ENCODE peak calls at places on chromosome X, in six cellular contexts. V, T, I, Q, F and Y are unnamed samples.

GRCh38 chrX:77009691-77010090 is 437.5 kb upstream of the FGF16 start:
- DNase-seq in V (no peak), T (no peak), I (no peak), Q (no peak), F (no peak), Y (no peak)

GRCh38 chrX:33211356-33212254 is at the start of gene DMD:
- DNase-seq in V (no peak), T (no peak), I (no peak), Q (peak), F (peak), Y (no peak)

GRCh38 chrX:131366387-131366786 is 77.3 kb upstream of the IGSF1 start:
- DNase-seq in V (no peak), T (peak), I (no peak), Q (no peak), F (no peak), Y (no peak)

GRCh38 chrX:17692709-17693346 is 44.5 kb upstream of the SCML1 start:
- DNase-seq in V (no peak), T (no peak), I (peak), Q (no peak), F (peak), Y (no peak)

GRCh38 chrX:25158635-25159034 is 142.9 kb upstream of the ARX start:
- DNase-seq in V (no peak), T (peak), I (no peak), Q (no peak), F (no peak), Y (no peak)

GRCh38 chrX:54921427-54922021 is 900 bp downstream of the TRO start:
- DNase-seq in V (no peak), T (peak), I (peak), Q (no peak), F (peak), Y (no peak)

GRCh38 chrX:121208563-121208962 is 161.2 kb downstream of the GLUD2 start:
- DNase-seq in V (no peak), T (no peak), I (no peak), Q (no peak), F (no peak), Y (no peak)

GRCh38 chrX:29419774-29420553 is 795.4 kb upstream of the MAGEB2 start:
- DNase-seq in V (no peak), T (no peak), I (no peak), Q (no peak), F (no peak), Y (no peak)

GRCh38 chrX:54357414-54358377 is at the start of gene WNK3:
- DNase-seq in V (peak), T (no peak), I (no peak), Q (peak), F (peak), Y (peak)

GRCh38 chrX:44012484-44013096 is 39.4 kb upstream of the NDP start:
- DNase-seq in V (no peak), T (peak), I (no peak), Q (peak), F (peak), Y (peak)
- TF ChIP-seq CTCF in V (no peak), T (no peak), I (no peak), Q (no peak), F (no peak), Y (peak)

GRCh38 chrX:11787564-11787963 is 29.5 kb downstream of the MSL3 start:
- DNase-seq in V (peak), T (no peak), I (no peak), Q (peak), F (peak), Y (no peak)
- TF ChIP-seq CTCF in V (peak), T (peak), I (peak), Q (peak), F (peak), Y (peak)

DNA sequence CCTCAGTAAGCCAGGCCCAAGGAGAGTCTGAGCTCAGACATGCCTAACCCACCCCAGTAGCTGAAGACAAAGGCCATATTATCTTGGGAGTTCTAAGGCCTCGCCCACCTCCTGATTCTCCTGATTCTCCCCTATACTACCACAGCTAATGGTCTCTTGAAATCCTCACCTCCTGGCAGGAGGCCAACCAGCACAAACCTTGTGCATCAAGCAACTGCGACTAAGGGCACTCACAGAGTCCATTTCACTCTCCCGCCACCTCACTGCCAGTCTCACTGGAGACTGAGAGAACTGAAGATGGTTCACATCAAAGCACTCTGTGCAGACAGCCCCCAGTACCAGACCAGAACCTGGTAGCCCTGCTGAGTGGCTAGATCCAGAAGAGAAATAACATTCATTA is 102.1 kb upstream of the KLF8 start:
- DNase-seq in V (no peak), T (no peak), I (no peak), Q (no peak), F (no peak), Y (no peak)
- TF ChIP-seq CTCF in V (no peak), T (no peak), I (no peak), Q (no peak), F (no peak), Y (no peak)

DNA sequence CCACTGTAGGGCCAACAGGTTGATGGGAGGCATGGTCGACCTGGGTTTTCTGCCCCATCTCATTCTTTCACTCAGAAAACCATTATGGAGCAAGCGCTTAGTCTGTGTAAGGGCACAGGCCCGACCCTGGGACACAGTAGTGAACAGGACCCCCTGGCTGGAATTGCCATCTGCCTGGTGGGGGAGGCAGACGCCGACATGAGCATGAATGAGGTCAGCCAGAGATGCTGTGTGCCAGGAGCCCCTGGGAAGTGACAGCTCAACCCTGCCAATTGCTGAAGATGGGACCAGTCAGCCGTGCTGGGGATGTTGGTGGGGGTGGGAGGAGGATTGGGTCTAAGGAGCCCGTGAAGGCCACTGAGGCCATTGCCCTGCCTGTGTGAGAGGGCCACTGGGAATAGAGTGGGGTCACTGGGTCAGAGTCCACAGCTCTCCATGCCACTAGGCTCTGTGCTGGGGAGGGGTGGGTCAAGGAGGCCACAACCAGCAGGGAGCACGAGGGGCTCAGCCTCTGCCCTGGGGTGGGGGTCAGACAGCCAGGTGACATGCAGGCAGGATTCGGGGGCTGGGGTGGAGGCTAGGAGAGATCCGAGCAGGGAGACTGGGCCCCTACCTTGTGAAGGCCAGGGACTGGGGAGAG is 31.0 kb downstream of the ZNF185 start:
- DNase-seq in V (no peak), T (no peak), I (no peak), Q (no peak), F (no peak), Y (no peak)
- TF ChIP-seq CTCF in V (no peak), T (no peak), I (no peak), Q (no peak), F (no peak), Y (no peak)

DNA sequence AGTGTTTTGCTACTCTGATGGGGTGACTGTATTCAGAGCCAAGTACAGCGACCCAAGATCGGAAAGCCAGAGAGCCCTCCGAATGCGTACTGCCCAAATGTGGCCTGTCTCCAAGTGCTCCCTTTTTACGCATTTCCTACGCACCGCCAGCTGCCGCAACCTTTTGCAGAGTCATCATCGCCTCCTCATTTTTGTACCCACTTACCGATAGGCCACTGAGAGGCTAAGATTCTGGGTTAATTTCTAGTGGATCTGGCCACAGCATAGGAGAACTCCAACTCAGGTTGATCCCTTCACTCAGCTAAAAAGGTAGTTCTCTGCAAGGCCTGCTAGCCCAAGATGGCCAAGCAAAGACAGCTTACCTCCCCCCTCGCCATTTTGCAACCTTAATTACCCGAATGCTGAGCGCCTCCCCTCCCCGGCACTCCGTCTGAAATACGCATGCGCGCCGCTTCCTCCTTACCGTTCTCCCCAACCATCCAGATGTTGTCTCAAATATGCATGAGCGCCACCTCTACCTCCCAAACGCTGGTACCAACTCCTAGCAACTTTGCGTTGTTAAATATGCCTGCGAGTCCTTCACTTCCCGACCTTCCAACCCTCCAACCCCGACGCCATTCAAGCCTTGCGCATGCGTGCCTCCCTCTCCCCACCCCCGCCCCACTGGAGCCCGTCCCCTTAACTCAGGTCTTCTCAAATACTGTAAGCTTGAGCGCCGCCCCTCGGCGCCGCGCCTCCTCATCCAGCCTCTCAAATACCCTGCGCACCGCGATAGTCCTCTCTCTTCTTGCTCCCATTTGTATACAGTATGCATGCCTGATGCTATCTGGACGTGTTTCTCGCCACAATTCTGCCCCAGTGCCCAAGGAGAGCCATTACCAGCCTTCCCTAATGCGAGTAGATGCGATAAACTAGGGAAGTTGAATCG is 11.8 kb upstream of the ZCCHC13 start:
- DNase-seq in V (peak), T (peak), I (peak), Q (peak), F (peak), Y (peak)
- TF ChIP-seq CTCF in V (no peak), T (peak), I (peak), Q (peak), F (no peak), Y (peak)